ENCODE peak calls at places on chromosome 12, in four cellular contexts. U is vagina, P is ELR, D is GF-D8. N is an unnamed sample.

GRCh38 chr12:27499377-27499776 is 24.6 kb upstream of the PPFIBP1 start:
- DNase-seq in U (no peak), P (no peak), D (no peak), N (no peak)

GRCh38 chr12:123983822-123984485 is 10.9 kb downstream of the ZNF664 start:
- DNase-seq in U (no peak), P (peak), D (no peak), N (no peak)

GRCh38 chr12:51922762-51923505 is 15.6 kb downstream of the ACVRL1 start:
- DNase-seq in U (no peak), P (peak), D (no peak), N (peak)

GRCh38 chr12:64273527-64274403 is 51.7 kb upstream of the KICS2 start:
- DNase-seq in U (no peak), P (peak), D (no peak), N (no peak)

GRCh38 chr12:15863984-15864383 is 18.2 kb upstream of the STRAP start:
- DNase-seq in U (no peak), P (no peak), D (peak), N (no peak)

GRCh38 chr12:105425263-105426174 is 95.0 kb downstream of the C12orf75 start:
- DNase-seq in U (no peak), P (no peak), D (no peak), N (peak)

GRCh38 chr12:21502164-21502496 is 541 bp downstream of the GOLT1B start:
- DNase-seq in U (no peak), P (peak), D (no peak), N (no peak)

GRCh38 chr12:26091837-26092236 is 33.0 kb downstream of the BHLHE41 start:
- DNase-seq in U (no peak), P (peak), D (no peak), N (no peak)

GRCh38 chr12:111298583-111299436 is 70.1 kb downstream of the PHETA1 start:
- DNase-seq in U (no peak), P (peak), D (no peak), N (peak)

GRCh38 chr12:115880238-115880637 is 397.3 kb downstream of the MED13L start:
- DNase-seq in U (no peak), P (no peak), D (no peak), N (no peak)

GRCh38 chr12:69008510-69008909 is 75.5 kb upstream of the CPM start:
- DNase-seq in U (no peak), P (peak), D (no peak), N (no peak)

GRCh38 chr12:53208877-53209463 is 1.9 kb upstream of the ITGB7 start:
- DNase-seq in U (no peak), P (no peak), D (peak), N (no peak)

GRCh38 chr12:120847392-120848157 is 56.6 kb downstream of the SPPL3 start:
- DNase-seq in U (no peak), P (peak), D (peak), N (no peak)

GRCh38 chr12:117387832-117388231 is 26.4 kb upstream of the NOS1 start:
- DNase-seq in U (no peak), P (no peak), D (no peak), N (no peak)

GRCh38 chr12:4355150-4355842 is 24.2 kb downstream of the FGF23 start:
- DNase-seq in U (no peak), P (no peak), D (no peak), N (no peak)

GRCh38 chr12:1474059-1474537 is 120.3 kb downstream of the FBXL14 start:
- DNase-seq in U (no peak), P (peak), D (peak), N (peak)

GRCh38 chr12:53220857-53221202 is 11.2 kb downstream of the RARG start:
- DNase-seq in U (no peak), P (peak), D (peak), N (peak)

GRCh38 chr12:12397184-12397583 is 40.3 kb downstream of the BORCS5 start:
- DNase-seq in U (no peak), P (no peak), D (no peak), N (no peak)

GRCh38 chr12:6646276-6647082 is 753 bp downstream of the ACRBP start:
- DNase-seq in U (no peak), P (no peak), D (no peak), N (no peak)

GRCh38 chr12:106586803-106587684 is 4.2 kb downstream of the RFX4 start:
- DNase-seq in U (no peak), P (peak), D (no peak), N (no peak)

GRCh38 chr12:121239704-121240420 is 29.9 kb downstream of the P2RX4 start:
- DNase-seq in U (no peak), P (no peak), D (peak), N (no peak)

GRCh38 chr12:70571029-70571428 is 66.2 kb downstream of the PTPRB start:
- DNase-seq in U (no peak), P (no peak), D (no peak), N (no peak)

GRCh38 chr12:121611306-121611705 is 15.0 kb upstream of the ORAI1 start:
- DNase-seq in U (no peak), P (no peak), D (no peak), N (no peak)

GRCh38 chr12:125098676-125099406 is 33.6 kb downstream of the AACS start:
- DNase-seq in U (no peak), P (no peak), D (no peak), N (no peak)

GRCh38 chr12:63916561-63917476 is 72.3 kb downstream of the SRGAP1 start:
- DNase-seq in U (no peak), P (peak), D (no peak), N (no peak)

GRCh38 chr12:122813310-122813713 is 21.9 kb upstream of the HIP1R start:
- DNase-seq in U (no peak), P (no peak), D (peak), N (no peak)

GRCh38 chr12:128863957-128864356 is 10.7 kb downstream of the GLT1D1 start:
- DNase-seq in U (no peak), P (no peak), D (no peak), N (no peak)

GRCh38 chr12:108768591-108769500 is 37.5 kb upstream of the CORO1C start:
- DNase-seq in U (no peak), P (no peak), D (no peak), N (no peak)

GRCh38 chr12:29242921-29243431 is 93.9 kb downstream of the FAR2 start:
- DNase-seq in U (no peak), P (no peak), D (peak), N (no peak)

GRCh38 chr12:68259318-68259940 is 6.0 kb upstream of the IL22 start:
- DNase-seq in U (no peak), P (peak), D (no peak), N (no peak)

GRCh38 chr12:67483871-67484554 is 164.5 kb upstream of the DYRK2 start:
- DNase-seq in U (no peak), P (peak), D (no peak), N (no peak)

GRCh38 chr12:12992418-12993175 is 7.5 kb downstream of the HEBP1 start:
- DNase-seq in U (no peak), P (peak), D (peak), N (no peak)

GRCh38 chr12:88947486-88948043 is 367.3 kb upstream of the KITLG start:
- DNase-seq in U (no peak), P (peak), D (no peak), N (no peak)

GRCh38 chr12:116210762-116211161 is 66.7 kb downstream of the MED13L start:
- DNase-seq in U (no peak), P (no peak), D (no peak), N (no peak)

GRCh38 chr12:14936224-14936861 is 2.0 kb downstream of the ERP27 start:
- DNase-seq in U (no peak), P (peak), D (no peak), N (no peak)

N was measured in NCI-H2029 treated with DMSO at 0.1 percent for 48 hours.